ENCODE peak calls at places on chromosomes 13 and 19, in six cellular contexts. E is heart right ventricle, Q is breast epithelium, A is pancreas, B is ovary, D is esophagus squamous epithelium. N is an unnamed sample. For H3K36me3, the result is how much of the 10 kb centered on the place peaks cover.

GRCh38 chr19:45402469-45403070 is 2.3 kb downstream of the PPP1R13L start:
- DNase-seq in Q (peak), B (no peak), A (peak), D (no peak), E (no peak), N (no peak)

GRCh38 chr13:52003551-52003950 is 7.7 kb downstream of the ATP7B start:
- DNase-seq in B (no peak), E (no peak), A (no peak), D (no peak), Q (no peak), N (no peak)

GRCh38 chr19:34171539-34171876 is 796 bp upstream of the LSM14A start:
- DNase-seq in D (no peak), E (no peak), A (no peak), B (no peak), Q (no peak), N (no peak)

GRCh38 chr13:31334547-31334946 is 134.8 kb downstream of the B3GLCT start:
- DNase-seq in E (no peak), A (no peak), D (no peak), B (no peak), Q (no peak), N (no peak)

GRCh38 chr19:12064266-12065099 is at the start of gene ZNF844:
- DNase-seq in E (peak), B (peak), A (peak), Q (peak), D (peak), N (peak)

GRCh38 chr13:41061914-41062837 is 867 bp downstream of the WBP4 start:
- DNase-seq in Q (no peak), E (no peak), A (no peak), B (no peak), D (no peak), N (no peak)

GRCh38 chr13:95677564-95678386 is 836 bp downstream of the DNAJC3 start:
- DNase-seq in A (no peak), Q (peak), D (no peak), E (peak), B (no peak), N (no peak)

GRCh38 chr13:99465454-99465853 is 35.8 kb upstream of the TM9SF2 start:
- DNase-seq in E (no peak), A (no peak), Q (no peak), B (no peak), D (no peak), N (no peak)

GRCh38 chr13:105307776-105308175 is 1227.7 kb downstream of the EFNB2 start:
- DNase-seq in A (no peak), D (no peak), E (no peak), Q (no peak), B (no peak), N (no peak)

GRCh38 chr19:55588738-55589137 is 8.1 kb upstream of the ZNF579 start:
- DNase-seq in A (no peak), B (no peak), Q (no peak), E (no peak), D (no peak), N (no peak)

GRCh38 chr19:43310221-43310620 is 40.9 kb upstream of the PSG9 start:
- DNase-seq in A (no peak), B (no peak), Q (no peak), D (no peak), E (no peak), N (no peak)

GRCh38 chr13:47033216-47033615 is 136.4 kb upstream of the HTR2A start:
- DNase-seq in A (no peak), Q (no peak), B (no peak), D (no peak), E (no peak), N (no peak)

GRCh38 chr19:9406798-9407352 is 28.5 kb downstream of the ZNF266 start:
- DNase-seq in E (peak), Q (peak), B (peak), A (peak), D (no peak), N (peak)

GRCh38 chr13:92989301-92989700 is 237.3 kb upstream of the GPC6 start:
- DNase-seq in A (no peak), B (no peak), D (no peak), Q (no peak), E (no peak), N (no peak)

GRCh38 chr13:21465710-21466160 is 6.6 kb upstream of the ZDHHC20 start:
- DNase-seq in A (no peak), D (no peak), Q (no peak), E (no peak), B (no peak), N (no peak)

GRCh38 chr13:21124853-21125252 is 51.5 kb downstream of the SKA3 start:
- DNase-seq in A (no peak), Q (no peak), D (no peak), E (no peak), B (no peak), N (no peak)

GRCh38 chr19:47598407-47599349 is 10.3 kb upstream of the BICRA start:
- DNase-seq in B (no peak), D (no peak), Q (peak), A (no peak), E (peak), N (peak)

GRCh38 chr13:61339054-61339621 is 76.5 kb downstream of the PCDH20 start:
- DNase-seq in B (no peak), Q (no peak), A (no peak), E (no peak), D (no peak), N (no peak)

GRCh38 chr13:95660981-95661581 is 15.9 kb upstream of the DNAJC3 start:
- DNase-seq in Q (no peak), B (no peak), A (no peak), D (no peak), E (no peak), N (no peak)

GRCh38 chr13:104586010-104586746 is 1520.0 kb upstream of the SLC10A2 start:
- DNase-seq in Q (no peak), A (peak), E (no peak), B (no peak), D (no peak), N (no peak)

GRCh38 chr13:31955745-31956144 is 75.8 kb upstream of the FRY start:
- DNase-seq in E (no peak), B (no peak), Q (no peak), A (no peak), D (no peak), N (no peak)

GRCh38 chr13:76637651-76638111 is 248.5 kb downstream of the KCTD12 start:
- DNase-seq in D (no peak), E (no peak), A (no peak), Q (no peak), B (no peak), N (no peak)

GRCh38 chr19:49676136-49676689 is 858 bp upstream of the PRMT1 start:
- DNase-seq in E (peak), A (peak), Q (no peak), B (no peak), D (no peak), N (peak)

DNA sequence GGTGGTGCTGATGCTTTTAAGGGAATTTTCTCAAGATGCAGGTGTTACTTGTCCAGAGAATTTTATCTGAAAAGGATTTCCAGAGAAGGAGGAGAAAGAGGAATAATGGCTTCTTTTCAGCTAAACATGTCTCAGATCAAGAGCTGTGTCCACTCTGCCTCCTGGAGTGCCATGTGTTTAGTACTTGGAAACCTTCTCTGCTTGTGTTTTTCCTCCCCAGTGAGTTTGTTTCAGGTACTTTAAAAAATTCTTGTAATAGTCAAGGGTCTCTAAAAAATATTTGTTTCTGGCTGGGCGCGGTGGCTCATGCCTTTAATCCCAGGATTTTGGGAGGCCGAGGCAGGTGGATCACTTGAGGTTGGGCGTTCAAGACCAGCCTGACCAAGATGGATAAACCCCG is 22.7 kb downstream of the ZNF431 start:
- DNase-seq in E (no peak), Q (no peak), B (no peak), A (no peak), D (no peak), N (no peak)
- H3K36me3 ChIP-seq in E (under half), Q (under half), B (under half), A (under half), D (under half), N (under half)

GRCh38 chr13:74194856-74195255 is 60.7 kb upstream of the KLF12 start:
- DNase-seq in D (no peak), E (no peak), Q (no peak), B (no peak), A (no peak), N (no peak)
- H3K36me3 ChIP-seq in D (under half), E (under half), Q (under half), B (under half), A (under half), N (under half)

GRCh38 chr13:110685305-110685704 is 20.6 kb downstream of the CARS2 start:
- DNase-seq in D (no peak), B (no peak), A (no peak), E (no peak), Q (no peak), N (peak)

GRCh38 chr13:110689711-110690110 is 16.2 kb downstream of the CARS2 start:
- DNase-seq in Q (no peak), B (no peak), E (no peak), A (no peak), D (no peak), N (peak)

GRCh38 chr13:110690516-110690915 is 15.4 kb downstream of the CARS2 start:
- DNase-seq in A (no peak), E (no peak), B (no peak), D (no peak), Q (no peak), N (no peak)

GRCh38 chr13:110689041-110689440 is 16.9 kb downstream of the CARS2 start:
- DNase-seq in D (no peak), A (no peak), E (no peak), Q (no peak), B (no peak), N (no peak)

GRCh38 chr13:110687736-110688135 is 18.2 kb downstream of the CARS2 start:
- DNase-seq in B (no peak), A (no peak), D (no peak), Q (no peak), E (no peak), N (no peak)
- H3K36me3 ChIP-seq in B (under half), A (under half), D (under half), Q (under half), E (under half), N (under half)

DNA sequence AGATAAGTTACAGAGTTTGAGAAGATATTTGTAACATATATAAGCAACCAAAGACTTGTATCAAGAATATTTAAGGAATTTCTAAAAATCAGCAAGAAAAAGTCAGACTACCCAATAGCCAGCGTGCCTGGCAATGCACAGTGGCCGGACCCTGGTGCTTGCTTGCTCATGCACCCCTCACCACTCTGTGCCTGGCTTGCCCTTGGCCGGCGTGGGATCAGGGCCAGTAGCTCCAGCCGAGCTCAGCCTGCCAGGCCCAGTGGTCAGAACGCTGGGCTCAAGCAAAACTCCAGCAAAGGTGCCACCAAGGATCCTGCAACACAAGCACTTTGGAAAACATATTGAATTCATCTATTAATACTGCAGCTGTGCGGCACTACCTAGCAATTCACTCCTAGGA is 95.1 kb downstream of the KATNAL1 start:
- DNase-seq in B (no peak), E (no peak), Q (no peak), A (no peak), D (no peak), N (no peak)
- H3K36me3 ChIP-seq in B (under half), E (under half), Q (under half), A (under half), D (under half), N (under half)

DNA sequence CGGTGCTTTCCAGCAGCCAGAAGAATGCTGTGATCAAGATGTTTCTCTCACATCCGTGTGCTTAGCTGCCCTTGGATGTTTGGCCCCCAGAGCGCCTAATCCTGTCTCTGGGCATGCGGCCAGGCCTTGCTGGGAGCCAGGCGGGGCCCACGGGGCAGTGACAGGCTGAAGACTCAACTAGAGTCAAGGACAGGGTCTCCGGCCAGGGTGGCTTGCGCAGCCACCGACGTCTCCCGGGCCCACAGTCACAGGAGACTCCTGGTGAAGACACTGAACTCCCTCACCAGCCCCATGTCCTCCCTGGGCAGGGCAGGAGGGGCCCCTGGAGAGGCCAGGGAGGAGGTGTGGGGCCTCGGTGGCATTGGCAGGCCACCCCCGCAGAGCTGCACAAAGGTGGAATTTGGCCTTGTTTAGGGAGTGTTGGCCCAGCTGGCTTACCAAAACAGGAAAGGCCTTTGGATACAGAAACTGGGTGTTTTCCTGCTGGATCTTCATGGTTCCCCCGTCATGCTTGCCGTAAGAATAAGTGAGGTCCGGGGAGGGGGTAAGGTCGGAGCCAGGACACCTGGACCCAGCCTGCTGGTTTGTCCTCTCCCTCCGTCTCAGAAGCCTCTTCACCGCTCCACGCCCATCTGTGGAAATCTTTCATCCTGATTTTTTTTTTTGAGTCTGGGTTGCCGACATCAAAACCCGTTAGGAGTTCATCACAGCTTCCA is 10.0 kb upstream of the NDUFS7 start:
- DNase-seq in D (no peak), A (peak), B (peak), E (peak), Q (no peak), N (no peak)
- H3K36me3 ChIP-seq in D (under half), A (under half), B (under half), E (under half), Q (under half), N (under half)

DNA sequence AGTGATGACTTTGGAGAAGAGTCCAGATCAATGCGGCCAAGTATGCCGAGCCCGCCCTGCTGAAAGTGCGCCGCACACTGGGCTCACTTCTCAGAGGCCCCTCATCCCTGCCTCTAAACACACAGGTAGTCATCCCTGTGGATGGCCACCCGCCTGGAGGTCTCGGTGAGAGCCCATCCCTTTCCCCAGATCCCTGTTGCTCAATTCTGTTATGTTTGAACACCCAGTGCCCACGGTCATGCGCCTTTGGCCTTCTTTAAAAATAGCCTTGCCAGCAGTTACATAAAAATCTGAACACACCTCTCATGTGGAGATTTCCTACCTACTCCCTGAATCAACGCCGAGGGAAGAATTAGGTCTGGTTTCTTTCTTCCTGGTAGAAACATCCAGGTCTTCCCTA is 11.9 kb downstream of the ELAVL1 start:
- DNase-seq in B (no peak), A (no peak), D (no peak), Q (no peak), E (no peak), N (no peak)
- H3K36me3 ChIP-seq in B (under half), A (under half), D (under half), Q (under half), E (under half), N (under half)

GRCh38 chr13:114323349-114323748 is 9.0 kb downstream of the CHAMP1 start:
- DNase-seq in A (no peak), B (no peak), D (no peak), Q (no peak), E (no peak), N (no peak)

GRCh38 chr13:114320065-114320464 is 5.8 kb downstream of the CHAMP1 start:
- DNase-seq in Q (no peak), D (no peak), E (no peak), B (no peak), A (no peak), N (no peak)

GRCh38 chr13:114319441-114319871 is 5.2 kb downstream of the CHAMP1 start:
- DNase-seq in Q (no peak), E (no peak), D (no peak), A (no peak), B (no peak), N (no peak)

GRCh38 chr13:114318624-114319023 is 4.3 kb downstream of the CHAMP1 start:
- DNase-seq in E (no peak), A (no peak), B (no peak), D (no peak), Q (no peak), N (no peak)

GRCh38 chr13:114321256-114321655 is 7.0 kb downstream of the CHAMP1 start:
- DNase-seq in D (no peak), A (no peak), B (no peak), Q (no peak), E (no peak), N (no peak)
- H3K36me3 ChIP-seq in D (under half), A (under half), B (under half), Q (under half), E (under half), N (under half)

N was measured in uterus.